ENCODE peak calls at places on chromosomes 1 and 21, in four cellular contexts. U, A, T and I are unnamed samples.

GRCh38 chr1:212595787-212596714 is 12.5 kb upstream of the ATF3 start:
- DNase-seq in U (peak), T (peak), A (peak), I (peak)

GRCh38 chr1:6267686-6268281 is 6.9 kb upstream of the GPR153 start:
- DNase-seq in U (no peak), A (no peak), T (peak), I (no peak)

GRCh38 chr1:243375596-243375995 is 119.8 kb downstream of the SDCCAG8 start:
- DNase-seq in U (no peak), T (no peak), A (no peak), I (no peak)

GRCh38 chr1:109904105-109904817 is 6.4 kb upstream of the CSF1 start:
- DNase-seq in A (no peak), U (no peak), T (peak), I (no peak)

GRCh38 chr1:158022554-158023278 is 29.3 kb downstream of the KIRREL1 start:
- DNase-seq in A (no peak), T (no peak), U (no peak), I (no peak)

GRCh38 chr21:31426235-31426797 is 82.3 kb upstream of the TIAM1 start:
- DNase-seq in A (no peak), U (no peak), T (no peak), I (no peak)

GRCh38 chr1:99594205-99594604 is 51.7 kb upstream of the PALMD start:
- DNase-seq in T (no peak), A (no peak), U (no peak), I (no peak)

GRCh38 chr1:241799414-241799813 is 48.6 kb upstream of the EXO1 start:
- DNase-seq in T (no peak), U (no peak), A (no peak), I (no peak)

GRCh38 chr21:29174607-29175013 is 44.2 kb downstream of the MAP3K7CL start:
- DNase-seq in U (no peak), A (no peak), T (no peak), I (no peak)

GRCh38 chr21:39726133-39726532 is 18.9 kb upstream of the IGSF5 start:
- DNase-seq in A (no peak), T (no peak), U (no peak), I (no peak)

GRCh38 chr1:27071049-27071416 is 58.4 kb upstream of the TENT5B start:
- DNase-seq in A (no peak), U (peak), T (peak), I (no peak)

GRCh38 chr1:10646347-10646861 is 150.0 kb downstream of the CASZ1 start:
- DNase-seq in U (peak), T (peak), A (no peak), I (peak)

GRCh38 chr1:185108324-185108723 is 48.4 kb downstream of the TRMT1L start:
- DNase-seq in T (no peak), A (no peak), U (no peak), I (no peak)

GRCh38 chr1:64483711-64484454 is 14.0 kb downstream of the CACHD1 start:
- DNase-seq in A (no peak), T (no peak), U (peak), I (no peak)

GRCh38 chr1:59672851-59673574 is 141.7 kb upstream of the HOOK1 start:
- DNase-seq in U (no peak), A (no peak), T (peak), I (no peak)

GRCh38 chr1:52238887-52239707 is 97.2 kb downstream of the ZFYVE9 start:
- DNase-seq in T (peak), A (no peak), U (no peak), I (no peak)

GRCh38 chr1:44924835-44925464 is 61.4 kb downstream of the EIF2B3 start:
- DNase-seq in A (no peak), T (peak), U (no peak), I (no peak)

GRCh38 chr1:42924249-42925131 is 34.2 kb downstream of the SLC2A1 start:
- DNase-seq in U (peak), A (peak), T (peak), I (peak)

GRCh38 chr1:42150626-42151025 is 2.6 kb upstream of the GUCA2B start:
- DNase-seq in A (no peak), U (no peak), T (no peak), I (no peak)

GRCh38 chr1:28981170-28981569 is 66.8 kb downstream of the EPB41 start:
- DNase-seq in T (no peak), A (no peak), U (no peak), I (no peak)

GRCh38 chr1:59408608-59409007 is 111.7 kb downstream of the FGGY start:
- DNase-seq in U (no peak), T (no peak), A (peak), I (no peak)

GRCh38 chr1:38240626-38241025 is 194.0 kb upstream of the POU3F1 start:
- DNase-seq in T (no peak), A (no peak), U (no peak), I (no peak)

GRCh38 chr1:179164494-179164893 is 65.0 kb downstream of the ABL2 start:
- DNase-seq in U (peak), A (no peak), T (peak), I (no peak)

GRCh38 chr21:42593007-42593814 is 60.2 kb upstream of the PDE9A start:
- DNase-seq in T (peak), U (peak), A (peak), I (peak)

GRCh38 chr1:20848162-20848561 is 61.1 kb upstream of the HP1BP3 start:
- DNase-seq in U (no peak), A (no peak), T (no peak), I (no peak)

GRCh38 chr1:150613061-150613920 is 16.1 kb downstream of the ENSA start:
- DNase-seq in U (no peak), A (no peak), T (peak), I (no peak)

GRCh38 chr1:8456306-8456912 is 138.5 kb downstream of the SLC45A1 start:
- DNase-seq in T (peak), U (no peak), A (no peak), I (no peak)